ENCODE peak calls at places on chromosome 7, in four cellular contexts. One of them, this sample, is unnamed.
A peak's percentile ranks its signal among the peaks of the same experiment; 100 is the strongest.

GRCh38 chr7:11689096-11689495 is 142.9 kb downstream of the THSD7A start:
- DNase-seq in IMR-90: no peak
- DNase-seq in K562: no peak
- DNase-seq in GM12878: no peak
- DNase-seq in this sample: no peak

GRCh38 chr7:101598422-101598957 is 30.6 kb downstream of the MYL10 start:
- DNase-seq in IMR-90: no peak
- DNase-seq in K562: no peak
- DNase-seq in GM12878: no peak
- DNase-seq in this sample: no peak

GRCh38 chr7:88789480-88790064 is 6.0 kb downstream of the TEX47 start:
- DNase-seq in IMR-90: peak; percentile 2
- DNase-seq in K562: no peak
- DNase-seq in GM12878: no peak
- DNase-seq in this sample: peak; percentile 42

GRCh38 chr7:40763319-40764287 is 628.8 kb downstream of the SUGCT start:
- DNase-seq in IMR-90: peak; percentile 86
- DNase-seq in K562: no peak
- DNase-seq in GM12878: no peak
- DNase-seq in this sample: no peak

GRCh38 chr7:38107486-38107893 is 70.6 kb upstream of the STARD3NL start:
- DNase-seq in IMR-90: peak; percentile 35
- DNase-seq in K562: peak; percentile 68
- DNase-seq in GM12878: peak; percentile 44
- DNase-seq in this sample: peak; percentile 59

GRCh38 chr7:48176356-48176893 is 5.2 kb downstream of the ABCA13 start:
- DNase-seq in IMR-90: no peak
- DNase-seq in K562: no peak
- DNase-seq in GM12878: no peak
- DNase-seq in this sample: no peak

GRCh38 chr7:82410461-82410860 is 33.1 kb downstream of the CACNA2D1 start:
- DNase-seq in IMR-90: no peak
- DNase-seq in K562: no peak
- DNase-seq in GM12878: no peak
- DNase-seq in this sample: no peak

GRCh38 chr7:21636694-21637093 is 93.9 kb downstream of the DNAH11 start:
- DNase-seq in IMR-90: no peak
- DNase-seq in K562: no peak
- DNase-seq in GM12878: no peak
- DNase-seq in this sample: no peak

GRCh38 chr7:14886533-14886932 is 16.0 kb downstream of the DGKB start:
- DNase-seq in IMR-90: no peak
- DNase-seq in K562: no peak
- DNase-seq in GM12878: no peak
- DNase-seq in this sample: no peak

GRCh38 chr7:139776486-139777303 is 1.1 kb downstream of the HIPK2 start:
- DNase-seq in IMR-90: peak; percentile 54
- DNase-seq in K562: peak; percentile 33
- DNase-seq in GM12878: peak; percentile 36
- DNase-seq in this sample: peak; percentile 70

GRCh38 chr7:3206101-3206500 is 95.0 kb upstream of the SDK1 start:
- DNase-seq in IMR-90: no peak
- DNase-seq in K562: no peak
- DNase-seq in GM12878: no peak
- DNase-seq in this sample: no peak

GRCh38 chr7:98968621-98969020 is 90.3 kb downstream of the TRRAP start:
- DNase-seq in IMR-90: no peak
- DNase-seq in K562: no peak
- DNase-seq in GM12878: no peak
- DNase-seq in this sample: no peak

GRCh38 chr7:94584113-94584512 is 71.8 kb downstream of the SGCE start:
- DNase-seq in IMR-90: peak; percentile 16
- DNase-seq in K562: no peak
- DNase-seq in GM12878: no peak
- DNase-seq in this sample: no peak

GRCh38 chr7:83324596-83324995 is 161.9 kb upstream of the PCLO start:
- DNase-seq in IMR-90: no peak
- DNase-seq in K562: no peak
- DNase-seq in GM12878: no peak
- DNase-seq in this sample: no peak

GRCh38 chr7:150323682-150324365 is 479 bp upstream of the ACTR3C start:
- DNase-seq in IMR-90: no peak
- DNase-seq in K562: peak; percentile 37
- DNase-seq in GM12878: no peak
- DNase-seq in this sample: no peak

GRCh38 chr7:150321788-150322113 is 1.4 kb upstream of the LRRC61 start:
- DNase-seq in IMR-90: no peak
- DNase-seq in K562: no peak
- DNase-seq in GM12878: no peak
- DNase-seq in this sample: no peak

GRCh38 chr7:150324366-150324961 is 1.1 kb upstream of the ACTR3C start:
- DNase-seq in IMR-90: peak; percentile 11
- DNase-seq in K562: peak; percentile 50
- DNase-seq in GM12878: no peak
- DNase-seq in this sample: no peak

GRCh38 chr7:150322114-150322832 is 882 bp upstream of the LRRC61 start:
- DNase-seq in IMR-90: no peak
- DNase-seq in K562: peak; percentile 22
- DNase-seq in GM12878: no peak
- DNase-seq in this sample: no peak

GRCh38 chr7:150322833-150323681 is at the start of the genes ACTR3C and LRRC61:
- DNase-seq in IMR-90: no peak
- DNase-seq in K562: peak; percentile 97
- DNase-seq in GM12878: no peak
- DNase-seq in this sample: no peak
- TF ChIP-seq CTCF in IMR-90: no peak
- TF ChIP-seq CTCF in K562: peak; percentile 63
- TF ChIP-seq CTCF in GM12878: peak; percentile 43
- TF ChIP-seq CTCF in this sample: no peak

DNA sequence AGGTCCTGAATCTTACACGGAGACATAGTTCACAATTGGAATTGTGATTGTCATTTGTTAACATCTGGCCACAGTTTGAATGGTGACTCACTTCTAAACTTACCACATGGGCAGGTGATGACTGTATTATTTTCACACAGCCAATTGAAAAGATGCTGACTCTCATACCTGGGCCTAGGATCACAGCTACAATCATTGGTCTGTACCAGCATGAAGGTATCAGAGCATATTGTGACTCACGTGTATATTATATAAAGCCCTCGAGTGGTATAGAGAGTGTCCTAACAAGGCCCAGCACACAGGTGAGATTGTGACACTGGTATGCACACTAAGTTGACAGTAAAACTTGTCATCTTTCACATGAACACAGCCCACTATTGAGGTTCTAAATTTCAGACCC is 9.4 kb upstream of the ZNF107 start:
- DNase-seq in IMR-90: no peak
- DNase-seq in K562: no peak
- DNase-seq in GM12878: no peak
- DNase-seq in this sample: no peak
- TF ChIP-seq FOS in IMR-90: no peak
- TF ChIP-seq FOS in K562: no peak
- TF ChIP-seq FOS in GM12878: no peak
- TF ChIP-seq FOS in this sample: no peak

GRCh38 chr7:50382455-50382854 is 67.7 kb downstream of the FIGNL1 start:
- DNase-seq in IMR-90: no peak
- DNase-seq in K562: no peak
- DNase-seq in GM12878: no peak
- DNase-seq in this sample: no peak

GRCh38 chr7:50376056-50376455 is 71.5 kb downstream of the IKZF1 start:
- DNase-seq in IMR-90: no peak
- DNase-seq in K562: no peak
- DNase-seq in GM12878: no peak
- DNase-seq in this sample: no peak

GRCh38 chr7:50379082-50379481 is 71.1 kb downstream of the FIGNL1 start:
- DNase-seq in IMR-90: no peak
- DNase-seq in K562: no peak
- DNase-seq in GM12878: no peak
- DNase-seq in this sample: no peak

GRCh38 chr7:50377356-50377755 is 72.8 kb downstream of the FIGNL1 start:
- DNase-seq in IMR-90: no peak
- DNase-seq in K562: no peak
- DNase-seq in GM12878: no peak
- DNase-seq in this sample: no peak

GRCh38 chr7:50379539-50379938 is 70.6 kb downstream of the FIGNL1 start:
- DNase-seq in IMR-90: no peak
- DNase-seq in K562: no peak
- DNase-seq in GM12878: no peak
- DNase-seq in this sample: no peak
- H4K20me1 ChIP-seq in IMR-90: no peaks in the 10 kb centered on the region
- H4K20me1 ChIP-seq in K562: no peaks in the 10 kb centered on the region
- H4K20me1 ChIP-seq in GM12878: no peaks in the 10 kb centered on the region
- H4K20me1 ChIP-seq in this sample: no peaks in the 10 kb centered on the region

GRCh38 chr7:65750511-65751344 is 122.1 kb upstream of the VKORC1L1 start:
- DNase-seq in IMR-90: peak; percentile 84
- DNase-seq in K562: peak; percentile 98
- DNase-seq in GM12878: peak; percentile 55
- DNase-seq in this sample: peak; percentile 92
- TF ChIP-seq CTCF in IMR-90: no peak
- TF ChIP-seq CTCF in K562: no peak
- TF ChIP-seq CTCF in GM12878: no peak
- TF ChIP-seq CTCF in this sample: no peak

GRCh38 chr7:42883950-42884349 is 27.9 kb downstream of the C7orf25 start:
- DNase-seq in IMR-90: peak; percentile 22
- DNase-seq in K562: no peak
- DNase-seq in GM12878: no peak
- DNase-seq in this sample: no peak
- TF ChIP-seq FOS in IMR-90: no peak
- TF ChIP-seq FOS in K562: no peak
- TF ChIP-seq FOS in GM12878: no peak
- TF ChIP-seq FOS in this sample: no peak

This sample was measured in endothelial cell of umbilical vein.